ENCODE peak calls at places on chromosome 19, in seven cellular contexts. E, Z, R, B, N, T and Q are unnamed samples.

GRCh38 chr19:31427857-31428256 is 78.6 kb upstream of the TSHZ3 start:
- DNase-seq in E (no peak), Z (no peak), R (no peak), B (no peak), N (no peak), T (peak; percentile 13), Q (no peak)

GRCh38 chr19:46629546-46630025 is 4.7 kb upstream of the PTGIR start:
- DNase-seq in E (no peak), Z (peak; percentile 86), R (no peak), B (no peak), N (peak; percentile 72), T (no peak), Q (no peak)

GRCh38 chr19:53907193-53907581 is 1.9 kb upstream of the CACNG7 start:
- DNase-seq in E (no peak), Z (no peak), R (no peak), B (peak; percentile 62), N (no peak), T (no peak), Q (no peak)

GRCh38 chr19:21197589-21198295 is 55.9 kb downstream of the ZNF431 start:
- DNase-seq in E (no peak), Z (no peak), R (no peak), B (no peak), N (no peak), T (no peak), Q (no peak)

GRCh38 chr19:18062043-18062442 is 24.7 kb downstream of the IL12RB1 start:
- DNase-seq in E (no peak), Z (no peak), R (no peak), B (peak; percentile 55), N (no peak), T (no peak), Q (no peak)

GRCh38 chr19:1042689-1043511 is 3.0 kb downstream of the ABCA7 start:
- DNase-seq in E (peak; percentile 89), Z (no peak), R (no peak), B (peak; percentile 52), N (no peak), T (no peak), Q (no peak)

GRCh38 chr19:28313633-28314032 is 899.3 kb downstream of the UQCRFS1 start:
- DNase-seq in E (no peak), Z (no peak), R (no peak), B (no peak), N (no peak), T (peak; percentile 91), Q (no peak)

GRCh38 chr19:18051887-18052286 is 34.8 kb downstream of the IL12RB1 start:
- DNase-seq in E (no peak), Z (no peak), R (no peak), B (no peak), N (no peak), T (peak; percentile 37), Q (no peak)

GRCh38 chr19:30144242-30144758 is 202.3 kb downstream of the URI1 start:
- DNase-seq in E (no peak), Z (no peak), R (no peak), B (no peak), N (no peak), T (no peak), Q (peak; percentile 27)

GRCh38 chr19:14091086-14091884 is 734 bp upstream of the SAMD1 start:
- DNase-seq in E (peak; percentile 66), Z (peak; percentile 78), R (peak; percentile 23), B (peak; percentile 77), N (peak; percentile 89), T (peak; percentile 86), Q (no peak)